ENCODE peak calls at places on chromosomes 6 and 20, in four cellular contexts. F is OCI-LY7, O is AG04450, X is RWPE2. Q is an unnamed sample.

GRCh38 chr6:92468066-92468465 is 951.3 kb downstream of the EPHA7 start:
- DNase-seq in O (no peak), X (no peak), F (no peak), Q (no peak)

GRCh38 chr6:113129991-113130390 is 727.2 kb upstream of the MARCKS start:
- DNase-seq in O (no peak), X (no peak), F (no peak), Q (no peak)

GRCh38 chr6:153170511-153170910 is 39.4 kb upstream of the RGS17 start:
- DNase-seq in X (no peak), F (no peak), O (no peak), Q (no peak)

GRCh38 chr20:6468751-6469150 is 298.7 kb upstream of the BMP2 start:
- DNase-seq in F (no peak), X (no peak), O (no peak), Q (no peak)

GRCh38 chr20:5486377-5487054 is 169.8 kb upstream of the PROKR2 start:
- DNase-seq in F (no peak), O (no peak), X (no peak), Q (no peak)

GRCh38 chr20:35145141-35145564 is 2.0 kb downstream of the EDEM2 start:
- DNase-seq in O (peak; percentile 41), X (peak; percentile 29), F (peak; percentile 81), Q (peak; percentile 49)

GRCh38 chr20:16368645-16369292 is 204.5 kb downstream of the KIF16B start:
- DNase-seq in O (peak; percentile 32), F (no peak), X (no peak), Q (peak; percentile 6)

GRCh38 chr6:53984581-53984980 is 126.7 kb upstream of the MLIP start:
- DNase-seq in O (no peak), X (no peak), F (no peak), Q (no peak)

GRCh38 chr20:16206817-16207216 is 366.4 kb downstream of the KIF16B start:
- DNase-seq in F (no peak), X (no peak), O (no peak), Q (no peak)

GRCh38 chr20:44157061-44157460 is 29.9 kb downstream of the JPH2 start:
- DNase-seq in O (no peak), X (no peak), F (no peak), Q (no peak)

GRCh38 chr6:121858976-121859375 is 423.5 kb downstream of the GJA1 start:
- DNase-seq in F (no peak), X (no peak), O (no peak), Q (no peak)

GRCh38 chr6:113073611-113074191 is 726.6 kb downstream of the RFPL4B start:
- DNase-seq in O (no peak), F (no peak), X (no peak), Q (peak; percentile 13)

GRCh38 chr20:4225778-4226177 is 210.4 kb upstream of the RNF24 start:
- DNase-seq in O (peak; percentile 85), F (no peak), X (no peak), Q (no peak)

GRCh38 chr6:113873043-113873667 is 16.0 kb downstream of the MARCKS start:
- DNase-seq in F (peak; percentile 51), X (no peak), O (no peak), Q (no peak)

DNA sequence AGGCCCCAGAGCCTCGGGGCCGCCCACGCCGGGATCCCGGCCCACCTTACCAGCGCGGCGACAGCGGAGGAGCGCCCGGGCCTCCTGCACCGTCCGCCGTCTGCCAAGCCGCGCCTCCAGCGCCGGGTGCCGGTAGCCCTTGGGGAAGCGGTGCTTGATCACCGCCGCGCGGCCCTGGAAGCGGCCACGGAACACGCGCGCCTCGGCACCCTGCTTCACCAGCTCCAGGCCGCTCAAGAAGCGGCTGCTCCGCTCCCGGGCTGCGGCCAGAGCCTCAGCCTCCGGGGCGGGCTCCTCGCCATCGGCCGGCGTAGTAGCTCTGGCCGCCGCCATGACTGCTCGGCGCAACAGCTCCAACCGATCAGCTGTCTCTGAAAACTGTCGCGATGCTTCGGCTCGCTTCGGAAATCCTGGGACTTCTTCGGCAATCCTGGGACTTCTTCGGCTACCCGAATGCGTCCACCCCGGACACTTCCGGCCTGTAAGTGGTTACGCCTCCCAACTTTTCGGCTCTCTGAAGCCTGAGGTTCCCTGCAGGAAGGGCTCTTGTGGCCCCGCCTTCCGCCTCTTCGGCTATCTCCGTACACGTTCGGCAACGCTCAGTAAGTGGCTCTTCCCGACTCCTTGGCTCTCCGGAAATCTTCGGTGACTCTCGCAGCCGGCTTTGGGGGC is at the start of gene TP53RK:
- DNase-seq in O (peak; percentile 100), X (peak; percentile 100), F (peak; percentile 98), Q (peak; percentile 100)
- TF ChIP-seq CTCF in O (peak; percentile 25), X (peak; percentile 30), F (peak; percentile 20), Q (no peak)

GRCh38 chr20:17896247-17896723 is 72.3 kb downstream of the SNX5 start:
- DNase-seq in F (no peak), O (no peak), X (no peak), Q (no peak)

GRCh38 chr20:17895641-17896246 is 72.8 kb downstream of the SNX5 start:
- DNase-seq in O (no peak), X (no peak), F (no peak), Q (no peak)

GRCh38 chr20:17897566-17898307 is 70.9 kb downstream of the SNX5 start:
- DNase-seq in O (no peak), F (no peak), X (no peak), Q (no peak)

GRCh38 chr20:17896771-17897369 is 71.7 kb downstream of the SNX5 start:
- DNase-seq in X (no peak), O (no peak), F (no peak), Q (no peak)

GRCh38 chr20:17898548-17898994 is 70.0 kb downstream of the SNX5 start:
- DNase-seq in X (no peak), O (peak; percentile 44), F (peak; percentile 80), Q (peak; percentile 30)
- TF ChIP-seq CTCF in X (peak; percentile 98), O (peak; percentile 98), F (peak; percentile 98), Q (peak; percentile 94)

GRCh38 chr6:158387036-158387435 is 74.8 kb downstream of the TULP4 start:
- DNase-seq in O (no peak), X (no peak), F (peak; percentile 56), Q (no peak)
- TF ChIP-seq CTCF in O (peak; percentile 23), X (peak; percentile 21), F (peak; percentile 76), Q (no peak)

GRCh38 chr6:3193102-3193837 is 34.2 kb downstream of the TUBB2B start:
- DNase-seq in X (no peak), F (no peak), O (no peak), Q (no peak)

GRCh38 chr6:3196770-3197169 is 30.7 kb downstream of the TUBB2B start:
- DNase-seq in O (no peak), F (no peak), X (no peak), Q (no peak)

GRCh38 chr6:3195377-3195694 is 32.1 kb downstream of the TUBB2B start:
- DNase-seq in F (no peak), X (no peak), O (no peak), Q (no peak)

GRCh38 chr6:3194535-3195376 is 32.7 kb downstream of the TUBB2B start:
- DNase-seq in X (no peak), O (no peak), F (no peak), Q (no peak)

GRCh38 chr6:3195695-3196497 is 31.6 kb downstream of the TUBB2B start:
- DNase-seq in O (no peak), F (peak; percentile 20), X (no peak), Q (no peak)
- TF ChIP-seq CTCF in O (no peak), F (peak; percentile 22), X (peak; percentile 11), Q (peak; percentile 6)

GRCh38 chr6:132210886-132211563 is 190.2 kb downstream of the MOXD1 start:
- DNase-seq in O (no peak), F (no peak), X (no peak), Q (no peak)
- TF ChIP-seq CTCF in O (no peak), F (no peak), X (no peak), Q (no peak)

DNA sequence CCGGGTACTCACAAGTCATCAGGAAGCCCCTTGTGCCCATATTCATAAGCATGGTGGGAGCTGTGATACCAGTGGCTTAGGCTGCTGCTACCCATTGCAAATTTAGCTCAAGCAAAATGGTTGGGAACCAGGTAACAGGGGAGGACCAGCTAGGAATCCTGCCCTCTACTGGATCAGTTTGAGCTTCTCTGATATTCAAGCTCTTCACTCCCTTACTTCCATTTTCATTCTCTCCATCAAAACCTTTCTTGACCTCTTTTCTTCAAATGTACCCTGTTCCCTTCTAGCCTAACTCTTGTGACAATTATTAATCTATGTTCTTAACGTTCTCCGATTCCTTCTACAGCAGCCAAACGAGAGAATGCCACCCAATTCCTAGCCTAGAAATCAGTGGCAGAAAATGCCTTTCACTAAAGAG is 9.7 kb downstream of the NOL7 start:
- DNase-seq in O (no peak), F (peak; percentile 67), X (no peak), Q (no peak)
- TF ChIP-seq CTCF in O (peak; percentile 60), F (peak; percentile 86), X (peak; percentile 71), Q (peak; percentile 51)

GRCh38 chr6:38134704-38135088 is 315.2 kb downstream of the ZFAND3 start:
- DNase-seq in X (no peak), O (no peak), F (no peak), Q (no peak)

GRCh38 chr6:38136547-38136946 is 317.0 kb downstream of the ZFAND3 start:
- DNase-seq in X (no peak), F (no peak), O (no peak), Q (no peak)

GRCh38 chr6:38133932-38134703 is 314.6 kb downstream of the ZFAND3 start:
- DNase-seq in X (no peak), F (no peak), O (no peak), Q (no peak)

GRCh38 chr6:38127284-38127683 is 307.8 kb downstream of the ZFAND3 start:
- DNase-seq in O (no peak), F (no peak), X (no peak), Q (no peak)

GRCh38 chr6:38131527-38131965 is 312.0 kb downstream of the ZFAND3 start:
- DNase-seq in X (no peak), F (no peak), O (peak; percentile 91), Q (no peak)
- TF ChIP-seq CTCF in X (no peak), F (no peak), O (no peak), Q (no peak)

DNA sequence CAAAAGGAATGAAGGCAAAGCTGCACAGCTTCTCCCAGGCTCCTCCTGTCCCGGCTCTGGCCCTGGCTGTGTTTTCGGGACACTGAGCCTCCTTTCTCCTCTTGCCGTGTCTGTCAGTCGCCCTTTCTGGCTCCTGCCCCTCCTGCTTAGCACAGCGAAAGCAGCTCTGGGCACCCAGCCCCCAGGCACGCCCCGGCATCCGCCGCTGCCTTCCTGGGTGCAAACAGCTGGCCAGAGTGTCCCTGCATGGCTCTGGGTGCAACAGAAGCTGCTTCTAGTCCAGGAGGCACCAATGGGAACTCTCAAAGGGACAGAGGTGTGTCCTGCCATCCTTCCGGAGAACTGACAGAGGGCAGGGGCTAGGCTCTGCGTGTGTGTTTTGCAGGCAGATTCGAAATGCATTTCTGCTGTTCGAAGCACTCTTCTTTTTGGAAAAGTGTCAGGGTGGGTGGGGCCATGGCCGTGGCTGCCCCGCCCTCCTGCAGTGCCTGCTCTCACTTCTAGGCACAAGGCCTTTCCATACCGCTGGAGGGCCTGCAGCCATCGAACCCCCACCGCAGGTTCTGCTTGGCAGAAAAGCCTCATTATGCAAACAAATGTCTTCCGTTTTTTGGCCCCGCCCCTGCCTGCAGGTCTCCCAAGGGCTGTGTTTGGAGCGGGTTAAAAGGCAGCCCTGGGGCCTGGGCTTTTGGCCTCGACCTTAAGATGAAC is 15.5 kb downstream of the COL9A3 start:
- DNase-seq in F (peak; percentile 87), X (peak; percentile 81), O (no peak), Q (peak; percentile 69)
- TF ChIP-seq CTCF in F (no peak), X (no peak), O (no peak), Q (no peak)

DNA sequence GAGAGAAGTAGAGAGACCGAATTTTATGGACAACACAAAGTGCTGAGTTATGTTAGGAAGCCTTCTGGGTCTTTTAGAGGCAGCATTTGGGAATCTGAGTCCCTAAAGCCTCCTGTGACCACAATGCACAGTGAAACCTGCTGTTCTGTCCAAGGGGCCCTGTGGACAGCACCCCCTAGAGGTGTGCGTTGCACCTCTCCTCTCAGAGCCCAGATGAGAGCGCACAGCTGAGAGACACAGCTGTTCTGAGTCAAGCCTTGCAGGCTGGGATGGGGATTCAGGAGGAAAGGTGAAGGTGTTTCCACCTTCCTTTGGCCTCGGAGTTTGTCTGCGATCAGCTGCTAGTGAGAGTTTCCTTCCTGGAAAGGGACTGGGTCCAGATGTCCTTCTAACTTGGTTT is 13.0 kb downstream of the PCK1 start:
- DNase-seq in X (no peak), O (no peak), F (peak; percentile 44), Q (no peak)
- TF ChIP-seq CTCF in X (peak; percentile 26), O (no peak), F (peak; percentile 81), Q (no peak)